ENCODE peak calls at places on chromosome 18, in six cellular contexts. W, G, K, P, C and Q are unnamed samples.

GRCh38 chr18:28594034-28594433 is 417.1 kb upstream of the CDH2 start:
- DNase-seq in G (no peak), P (no peak), K (peak; percentile 18), W (no peak), C (no peak), Q (no peak)

GRCh38 chr18:73827801-73828200 is 319.8 kb downstream of the FBXO15 start:
- DNase-seq in K (peak; percentile 10), G (no peak), P (no peak), W (no peak), C (no peak), Q (no peak)

GRCh38 chr18:13159579-13159978 is 59.0 kb upstream of the LDLRAD4 start:
- DNase-seq in W (no peak), G (no peak), K (peak; percentile 75), P (peak; percentile 73), C (peak; percentile 54), Q (no peak)

GRCh38 chr18:32701288-32701687 is 71.5 kb downstream of the KLHL14 start:
- DNase-seq in K (no peak), C (no peak), P (no peak), W (no peak), G (no peak), Q (no peak)

GRCh38 chr18:23331091-23331920 is 121.8 kb upstream of the RIOK3 start:
- DNase-seq in K (no peak), C (no peak), G (no peak), W (no peak), P (no peak), Q (no peak)

GRCh38 chr18:2994603-2995432 is 18.1 kb downstream of the LPIN2 start:
- DNase-seq in G (no peak), P (no peak), C (no peak), W (peak; percentile 39), K (no peak), Q (peak; percentile 76)

GRCh38 chr18:37199741-37200140 is 365.9 kb downstream of the CELF4 start:
- DNase-seq in K (no peak), C (no peak), P (no peak), G (no peak), W (no peak), Q (no peak)

GRCh38 chr18:74976331-74976909 is 232.5 kb downstream of the PTGR3 start:
- DNase-seq in P (no peak), G (no peak), W (no peak), C (no peak), K (no peak), Q (no peak)

GRCh38 chr18:23156134-23156533 is 20.8 kb downstream of the CABLES1 start:
- DNase-seq in C (no peak), G (no peak), P (no peak), W (no peak), K (no peak), Q (no peak)

GRCh38 chr18:58054041-58054733 is 10.2 kb downstream of the NEDD4L start:
- DNase-seq in W (no peak), C (no peak), P (no peak), G (no peak), K (peak; percentile 60), Q (no peak)

GRCh38 chr18:53644799-53645471 is 579.5 kb downstream of the MBD2 start:
- DNase-seq in G (no peak), C (no peak), K (no peak), P (no peak), W (no peak), Q (no peak)

GRCh38 chr18:25039781-25040180 is 312.2 kb downstream of the ZNF521 start:
- DNase-seq in W (no peak), G (no peak), K (no peak), C (no peak), P (no peak), Q (no peak)

GRCh38 chr18:59701272-59701671 is 4.0 kb upstream of the CCBE1 start:
- DNase-seq in K (no peak), C (no peak), W (no peak), G (no peak), P (no peak), Q (no peak)

GRCh38 chr18:59921384-59921891 is 21.6 kb downstream of the PMAIP1 start:
- DNase-seq in P (no peak), W (no peak), K (no peak), C (no peak), G (no peak), Q (no peak)

DNA sequence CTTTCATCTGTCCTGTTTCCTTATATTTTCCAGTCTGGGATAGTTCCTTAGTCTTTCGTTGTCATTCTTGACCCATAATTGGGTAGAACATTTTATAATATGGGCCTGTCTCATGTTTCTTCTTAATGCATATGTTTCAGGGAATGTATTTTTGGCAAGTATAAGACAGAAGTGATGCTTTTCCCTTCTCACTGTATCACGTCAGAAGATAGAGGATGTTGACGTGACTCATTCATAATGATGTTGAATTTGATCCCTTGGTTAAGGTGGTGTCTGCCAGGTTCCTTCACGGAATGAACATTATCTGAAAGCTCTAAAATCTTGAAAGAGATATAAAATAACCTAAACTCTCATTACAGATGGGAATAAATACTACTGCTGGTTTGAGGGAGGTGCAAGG is 18.8 kb downstream of the CDH7 start:
- DNase-seq in P (no peak), G (no peak), W (no peak), K (no peak), C (no peak), Q (no peak)
- H3K9me3 ChIP-seq in P (no peaks in the 10 kb centered on the region), G (no peaks in the 10 kb centered on the region), W (no peaks in the 10 kb centered on the region), K (no peaks in the 10 kb centered on the region), C (no peaks in the 10 kb centered on the region), Q (no peaks in the 10 kb centered on the region)

GRCh38 chr18:4063545-4063944 is 391.6 kb downstream of the DLGAP1 start:
- DNase-seq in K (no peak), C (no peak), G (no peak), W (no peak), P (no peak), Q (no peak)
- H3K9me3 ChIP-seq in K (peaks cover 24% of the 10 kb centered on the region), C (peaks cover 43% of the 10 kb centered on the region), G (peaks cover 7% of the 10 kb centered on the region), W (peaks cover 41% of the 10 kb centered on the region), P (peaks cover 15% of the 10 kb centered on the region), Q (peaks cover 5% of the 10 kb centered on the region)

GRCh38 chr18:72542993-72543361 is 1.2 kb downstream of the CBLN2 start:
- DNase-seq in P (no peak), C (no peak), G (no peak), W (no peak), K (no peak), Q (no peak)
- H3K9me3 ChIP-seq in P (no peaks in the 10 kb centered on the region), C (no peaks in the 10 kb centered on the region), G (no peaks in the 10 kb centered on the region), W (no peaks in the 10 kb centered on the region), K (no peaks in the 10 kb centered on the region), Q (no peaks in the 10 kb centered on the region)

GRCh38 chr18:35605686-35606417 is 24.3 kb downstream of the GALNT1 start:
- DNase-seq in P (no peak), C (no peak), K (no peak), W (no peak), G (no peak), Q (no peak)

GRCh38 chr18:35597758-35598157 is 16.2 kb downstream of the GALNT1 start:
- DNase-seq in G (no peak), C (no peak), W (no peak), K (no peak), P (no peak), Q (no peak)

GRCh38 chr18:35603528-35603927 is 22.0 kb downstream of the GALNT1 start:
- DNase-seq in K (no peak), C (no peak), G (no peak), W (no peak), P (no peak), Q (no peak)

GRCh38 chr18:35604369-35604768 is 22.8 kb downstream of the GALNT1 start:
- DNase-seq in C (no peak), P (no peak), G (no peak), W (no peak), K (no peak), Q (no peak)

GRCh38 chr18:35602193-35602820 is 20.8 kb downstream of the GALNT1 start:
- DNase-seq in W (no peak), G (no peak), K (no peak), P (no peak), C (no peak), Q (no peak)
- H3K9me3 ChIP-seq in W (peaks cover 60% of the 10 kb centered on the region), G (peaks cover 14% of the 10 kb centered on the region), K (peaks cover 22% of the 10 kb centered on the region), P (peaks cover 44% of the 10 kb centered on the region), C (peaks cover 15% of the 10 kb centered on the region), Q (peaks cover 34% of the 10 kb centered on the region)

GRCh38 chr18:4060427-4061281 is 394.5 kb downstream of the DLGAP1 start:
- DNase-seq in K (no peak), W (no peak), C (no peak), P (no peak), G (no peak), Q (no peak)
- H3K9me3 ChIP-seq in K (peaks cover 21% of the 10 kb centered on the region), W (peaks cover 30% of the 10 kb centered on the region), C (peaks cover 43% of the 10 kb centered on the region), P (peaks cover 10% of the 10 kb centered on the region), G (peaks cover 7% of the 10 kb centered on the region), Q (peaks cover under 1% of the 10 kb centered on the region)